ENCODE peak calls at places on chromosomes 13 and 19, in six cellular contexts. B, M, Q, C, H and U are unnamed samples.
A peak's percentile ranks its signal among the peaks of the same experiment; 100 is the strongest.

GRCh38 chr13:108463365-108463764 is 166.0 kb upstream of the MYO16 start:
- DNase-seq in B (no peak), M (no peak), Q (no peak), C (peak; percentile 68), H (peak; percentile 76), U (no peak)

GRCh38 chr13:49869514-49869913 is 66.6 kb downstream of the SPRYD7 start:
- DNase-seq in B (no peak), M (no peak), Q (no peak), C (peak; percentile 18), H (peak; percentile 11), U (no peak)

GRCh38 chr19:30666301-30666803 is 294.2 kb downstream of the ZNF536 start:
- DNase-seq in B (no peak), M (peak; percentile 26), Q (peak; percentile 61), C (peak; percentile 10), H (peak; percentile 22), U (peak; percentile 8)

GRCh38 chr19:18741566-18742121 is 49.5 kb downstream of the COMP start:
- DNase-seq in B (no peak), M (no peak), Q (peak; percentile 32), C (no peak), H (no peak), U (no peak)

GRCh38 chr13:21871919-21872318 is 201.0 kb downstream of the FGF9 start:
- DNase-seq in B (no peak), M (no peak), Q (no peak), C (no peak), H (no peak), U (no peak)

GRCh38 chr19:14889994-14890393 is 4.1 kb upstream of the OR7A17 start:
- DNase-seq in B (no peak), M (no peak), Q (no peak), C (no peak), H (no peak), U (no peak)

GRCh38 chr19:34732548-34733255 is 1.3 kb upstream of the ZNF181 start:
- DNase-seq in B (no peak), M (no peak), Q (no peak), C (no peak), H (no peak), U (no peak)

GRCh38 chr13:33723365-33723764 is 94.6 kb upstream of the RFC3 start:
- DNase-seq in B (no peak), M (no peak), Q (no peak), C (no peak), H (peak; percentile 27), U (no peak)

GRCh38 chr19:57934820-57935665 is at the start of gene ZNF418:
- DNase-seq in B (peak; percentile 7), M (peak; percentile 12), Q (no peak), C (peak; percentile 35), H (peak; percentile 49), U (peak; percentile 14)

GRCh38 chr19:38657633-38658222 is 10.3 kb downstream of the ACTN4 start:
- DNase-seq in B (no peak), M (no peak), Q (no peak), C (peak; percentile 99), H (peak; percentile 94), U (no peak)